ENCODE peak calls at places on chromosome 21, in ten cellular contexts. One of them, this sample, is unnamed.
A peak's percentile ranks its signal among the peaks of the same experiment; 100 is the strongest.

GRCh38 chr21:36511484-36512227 is 31.7 kb upstream of the CLDN14 start:
- DNase-seq in AG10803: peak; percentile 75
- DNase-seq in AG09309: no peak
- DNase-seq in right atrium auricular region: no peak
- DNase-seq in sigmoid colon: no peak
- DNase-seq in cardiac muscle cell: peak; percentile 11
- DNase-seq in epithelial cell of esophagus: peak; percentile 11
- DNase-seq in Calu3: no peak
- DNase-seq in choroid plexus epithelial cell: peak; percentile 20
- DNase-seq in uterus: no peak
- DNase-seq in this sample: no peak

GRCh38 chr21:14603202-14603601 is 57.1 kb upstream of the SAMSN1 start:
- DNase-seq in AG09309: no peak
- DNase-seq in sigmoid colon: no peak
- DNase-seq in epithelial cell of esophagus: peak; percentile 58
- DNase-seq in uterus: no peak
- DNase-seq in Calu3: no peak
- DNase-seq in right atrium auricular region: no peak
- DNase-seq in AG10803: peak; percentile 28
- DNase-seq in choroid plexus epithelial cell: peak; percentile 93
- DNase-seq in cardiac muscle cell: peak; percentile 73
- DNase-seq in this sample: no peak

GRCh38 chr21:37717534-37717933 is 198.7 kb downstream of the KCNJ6 start:
- DNase-seq in sigmoid colon: no peak
- DNase-seq in choroid plexus epithelial cell: no peak
- DNase-seq in Calu3: no peak
- DNase-seq in AG10803: no peak
- DNase-seq in right atrium auricular region: no peak
- DNase-seq in AG09309: no peak
- DNase-seq in cardiac muscle cell: no peak
- DNase-seq in epithelial cell of esophagus: no peak
- DNase-seq in uterus: no peak
- DNase-seq in this sample: no peak

GRCh38 chr21:36134820-36135390 is at the start of gene CBR3:
- DNase-seq in choroid plexus epithelial cell: peak; percentile 83
- DNase-seq in sigmoid colon: peak; percentile 83
- DNase-seq in AG09309: no peak
- DNase-seq in right atrium auricular region: peak; percentile 76
- DNase-seq in uterus: peak; percentile 76
- DNase-seq in epithelial cell of esophagus: peak; percentile 39
- DNase-seq in cardiac muscle cell: peak; percentile 77
- DNase-seq in AG10803: peak; percentile 39
- DNase-seq in Calu3: peak; percentile 36
- DNase-seq in this sample: peak; percentile 49

GRCh38 chr21:40146201-40146890 is 279.1 kb downstream of the PCP4 start:
- DNase-seq in choroid plexus epithelial cell: no peak
- DNase-seq in epithelial cell of esophagus: peak; percentile 42
- DNase-seq in cardiac muscle cell: no peak
- DNase-seq in AG10803: no peak
- DNase-seq in right atrium auricular region: no peak
- DNase-seq in sigmoid colon: no peak
- DNase-seq in Calu3: no peak
- DNase-seq in uterus: no peak
- DNase-seq in AG09309: no peak
- DNase-seq in this sample: no peak

GRCh38 chr21:16773206-16773605 is 739.6 kb upstream of the CXADR start:
- DNase-seq in AG10803: peak; percentile 59
- DNase-seq in sigmoid colon: no peak
- DNase-seq in uterus: no peak
- DNase-seq in AG09309: no peak
- DNase-seq in choroid plexus epithelial cell: peak; percentile 70
- DNase-seq in Calu3: no peak
- DNase-seq in cardiac muscle cell: peak; percentile 16
- DNase-seq in right atrium auricular region: no peak
- DNase-seq in epithelial cell of esophagus: no peak
- DNase-seq in this sample: no peak

GRCh38 chr21:36973986-36974850 is 7.7 kb upstream of the HLCS start:
- DNase-seq in AG09309: no peak
- DNase-seq in sigmoid colon: no peak
- DNase-seq in epithelial cell of esophagus: no peak
- DNase-seq in right atrium auricular region: no peak
- DNase-seq in AG10803: no peak
- DNase-seq in choroid plexus epithelial cell: no peak
- DNase-seq in uterus: no peak
- DNase-seq in cardiac muscle cell: no peak
- DNase-seq in Calu3: no peak
- DNase-seq in this sample: no peak

GRCh38 chr21:16116798-16117197 is 387.0 kb downstream of the USP25 start:
- DNase-seq in choroid plexus epithelial cell: peak; percentile 82
- DNase-seq in right atrium auricular region: no peak
- DNase-seq in sigmoid colon: no peak
- DNase-seq in cardiac muscle cell: peak; percentile 45
- DNase-seq in Calu3: no peak
- DNase-seq in AG10803: peak; percentile 76
- DNase-seq in uterus: no peak
- DNase-seq in epithelial cell of esophagus: peak; percentile 47
- DNase-seq in AG09309: no peak
- DNase-seq in this sample: no peak

GRCh38 chr21:15126948-15127347 is 62.1 kb upstream of the NRIP1 start:
- DNase-seq in AG10803: no peak
- DNase-seq in cardiac muscle cell: no peak
- DNase-seq in right atrium auricular region: no peak
- DNase-seq in epithelial cell of esophagus: no peak
- DNase-seq in sigmoid colon: no peak
- DNase-seq in uterus: no peak
- DNase-seq in choroid plexus epithelial cell: no peak
- DNase-seq in AG09309: no peak
- DNase-seq in Calu3: no peak
- DNase-seq in this sample: no peak

GRCh38 chr21:35108887-35109286 is 59.8 kb upstream of the RUNX1 start:
- DNase-seq in AG10803: no peak
- DNase-seq in choroid plexus epithelial cell: no peak
- DNase-seq in AG09309: no peak
- DNase-seq in right atrium auricular region: no peak
- DNase-seq in Calu3: no peak
- DNase-seq in uterus: no peak
- DNase-seq in sigmoid colon: no peak
- DNase-seq in epithelial cell of esophagus: no peak
- DNase-seq in cardiac muscle cell: no peak
- DNase-seq in this sample: no peak

GRCh38 chr21:35189077-35189863 is 140.2 kb upstream of the RUNX1 start:
- DNase-seq in AG10803: peak; percentile 95
- DNase-seq in uterus: peak; percentile 46
- DNase-seq in right atrium auricular region: no peak
- DNase-seq in epithelial cell of esophagus: no peak
- DNase-seq in sigmoid colon: no peak
- DNase-seq in Calu3: no peak
- DNase-seq in cardiac muscle cell: peak; percentile 92
- DNase-seq in choroid plexus epithelial cell: peak; percentile 89
- DNase-seq in AG09309: peak; percentile 84
- DNase-seq in this sample: no peak

GRCh38 chr21:28144653-28145052 is 848.0 kb downstream of the LTN1 start:
- DNase-seq in sigmoid colon: no peak
- DNase-seq in cardiac muscle cell: no peak
- DNase-seq in Calu3: no peak
- DNase-seq in uterus: no peak
- DNase-seq in epithelial cell of esophagus: no peak
- DNase-seq in AG10803: no peak
- DNase-seq in right atrium auricular region: no peak
- DNase-seq in choroid plexus epithelial cell: no peak
- DNase-seq in AG09309: no peak
- DNase-seq in this sample: no peak

GRCh38 chr21:31988492-31989285 is 115.9 kb downstream of the HUNK start:
- DNase-seq in choroid plexus epithelial cell: no peak
- DNase-seq in uterus: no peak
- DNase-seq in Calu3: no peak
- DNase-seq in cardiac muscle cell: no peak
- DNase-seq in AG09309: no peak
- DNase-seq in epithelial cell of esophagus: no peak
- DNase-seq in AG10803: peak; percentile 58
- DNase-seq in sigmoid colon: no peak
- DNase-seq in right atrium auricular region: no peak
- DNase-seq in this sample: no peak

GRCh38 chr21:34639882-34640788 is 25.2 kb upstream of the RCAN1 start:
- DNase-seq in Calu3: no peak
- DNase-seq in uterus: no peak
- DNase-seq in AG10803: no peak
- DNase-seq in sigmoid colon: no peak
- DNase-seq in epithelial cell of esophagus: peak; percentile 13
- DNase-seq in cardiac muscle cell: no peak
- DNase-seq in choroid plexus epithelial cell: peak; percentile 19
- DNase-seq in right atrium auricular region: peak; percentile 43
- DNase-seq in AG09309: no peak
- DNase-seq in this sample: no peak

GRCh38 chr21:26027696-26028095 is 142.9 kb downstream of the APP start:
- DNase-seq in AG09309: no peak
- DNase-seq in AG10803: no peak
- DNase-seq in sigmoid colon: no peak
- DNase-seq in choroid plexus epithelial cell: peak; percentile 81
- DNase-seq in uterus: no peak
- DNase-seq in right atrium auricular region: no peak
- DNase-seq in Calu3: no peak
- DNase-seq in cardiac muscle cell: no peak
- DNase-seq in epithelial cell of esophagus: peak; percentile 39
- DNase-seq in this sample: no peak

GRCh38 chr21:26028183-26028582 is 142.4 kb downstream of the APP start:
- DNase-seq in AG10803: no peak
- DNase-seq in sigmoid colon: no peak
- DNase-seq in Calu3: no peak
- DNase-seq in choroid plexus epithelial cell: no peak
- DNase-seq in right atrium auricular region: no peak
- DNase-seq in epithelial cell of esophagus: no peak
- DNase-seq in cardiac muscle cell: no peak
- DNase-seq in AG09309: no peak
- DNase-seq in uterus: no peak
- DNase-seq in this sample: no peak

DNA sequence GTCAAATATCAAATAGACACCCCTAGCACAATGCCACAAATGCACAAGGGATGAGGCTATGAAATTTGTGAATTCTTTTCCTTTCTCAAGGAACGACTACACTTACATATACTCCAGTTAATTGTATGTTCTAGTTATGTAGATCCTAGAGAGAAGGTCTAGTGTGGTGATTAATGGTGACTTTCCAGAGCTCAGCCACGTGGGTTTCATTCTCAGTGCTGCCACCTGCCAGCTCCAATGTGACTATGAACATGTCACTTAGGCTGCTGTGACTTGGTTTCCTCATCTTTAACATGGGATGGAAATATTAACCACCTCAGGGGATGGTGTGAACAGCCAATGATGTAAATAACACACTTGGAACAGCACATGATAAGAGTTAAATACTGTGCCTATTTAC is 138.3 kb downstream of the APP start:
- DNase-seq in sigmoid colon: no peak
- DNase-seq in Calu3: no peak
- DNase-seq in epithelial cell of esophagus: peak; percentile 34
- DNase-seq in right atrium auricular region: no peak
- DNase-seq in AG09309: no peak
- DNase-seq in uterus: no peak
- DNase-seq in cardiac muscle cell: no peak
- DNase-seq in AG10803: no peak
- DNase-seq in choroid plexus epithelial cell: peak; percentile 18
- DNase-seq in this sample: no peak
- TF ChIP-seq CTCF in sigmoid colon: no peak
- TF ChIP-seq CTCF in Calu3: no peak
- TF ChIP-seq CTCF in epithelial cell of esophagus: peak; percentile 26
- TF ChIP-seq CTCF in right atrium auricular region: no peak
- TF ChIP-seq CTCF in AG09309: no peak
- TF ChIP-seq CTCF in uterus: no peak
- TF ChIP-seq CTCF in cardiac muscle cell: no peak
- TF ChIP-seq CTCF in AG10803: no peak
- TF ChIP-seq CTCF in choroid plexus epithelial cell: peak; percentile 32
- TF ChIP-seq CTCF in this sample: no peak

DNA sequence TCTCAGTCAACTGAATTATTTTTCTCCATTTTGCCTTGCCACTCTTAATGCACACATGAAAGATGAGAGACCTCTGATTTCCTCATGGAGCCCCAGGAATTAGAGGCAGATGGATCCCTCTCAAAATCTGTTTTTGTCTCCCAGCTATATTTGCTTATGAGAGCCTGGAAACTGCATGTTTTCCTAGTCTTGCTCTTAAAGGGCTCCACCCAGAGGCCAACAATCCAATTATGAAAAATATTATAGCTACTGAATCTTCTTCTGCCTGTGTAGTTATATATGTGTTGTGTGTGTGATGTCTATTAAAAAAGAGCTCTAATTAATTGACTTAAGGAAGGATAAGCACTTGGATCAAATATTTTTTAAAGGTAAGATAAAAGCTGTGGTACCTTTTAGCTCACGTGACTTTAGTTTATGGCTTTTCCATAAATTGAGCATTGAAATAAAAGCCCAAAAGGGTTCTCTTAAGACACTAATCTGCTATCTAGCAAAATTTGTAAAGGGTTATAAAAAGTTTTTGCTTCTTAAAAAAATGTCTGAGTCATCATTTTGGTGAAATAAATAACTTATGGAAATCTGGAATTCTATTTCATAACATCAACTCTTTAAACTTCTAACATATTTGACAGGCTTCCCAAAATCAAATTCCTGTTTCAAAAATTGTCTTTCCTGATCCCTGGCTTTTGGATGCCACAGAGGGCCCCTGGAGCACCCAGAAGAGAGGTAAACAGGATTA is 31.2 kb upstream of the TSPEAR start:
- DNase-seq in AG09309: no peak
- DNase-seq in right atrium auricular region: no peak
- DNase-seq in uterus: no peak
- DNase-seq in Calu3: no peak
- DNase-seq in choroid plexus epithelial cell: peak; percentile 56
- DNase-seq in cardiac muscle cell: peak; percentile 30
- DNase-seq in AG10803: no peak
- DNase-seq in epithelial cell of esophagus: peak; percentile 34
- DNase-seq in sigmoid colon: no peak
- DNase-seq in this sample: no peak
- TF ChIP-seq CTCF in AG09309: peak; percentile 30
- TF ChIP-seq CTCF in right atrium auricular region: no peak
- TF ChIP-seq CTCF in uterus: no peak
- TF ChIP-seq CTCF in Calu3: no peak
- TF ChIP-seq CTCF in choroid plexus epithelial cell: peak; percentile 53
- TF ChIP-seq CTCF in cardiac muscle cell: peak; percentile 34
- TF ChIP-seq CTCF in AG10803: peak; percentile 37
- TF ChIP-seq CTCF in epithelial cell of esophagus: peak; percentile 29
- TF ChIP-seq CTCF in sigmoid colon: no peak
- TF ChIP-seq CTCF in this sample: no peak

GRCh38 chr21:44875341-44875740 is 1.9 kb upstream of the PTTG1IP start:
- DNase-seq in Calu3: no peak
- DNase-seq in AG09309: no peak
- DNase-seq in epithelial cell of esophagus: peak; percentile 77
- DNase-seq in cardiac muscle cell: peak; percentile 63
- DNase-seq in right atrium auricular region: no peak
- DNase-seq in uterus: no peak
- DNase-seq in choroid plexus epithelial cell: peak; percentile 66
- DNase-seq in AG10803: peak; percentile 69
- DNase-seq in sigmoid colon: no peak
- DNase-seq in this sample: no peak
- TF ChIP-seq CTCF in Calu3: no peak
- TF ChIP-seq CTCF in AG09309: peak; percentile 31
- TF ChIP-seq CTCF in epithelial cell of esophagus: peak; percentile 40
- TF ChIP-seq CTCF in cardiac muscle cell: peak; percentile 24
- TF ChIP-seq CTCF in right atrium auricular region: peak; percentile 49
- TF ChIP-seq CTCF in uterus: no peak
- TF ChIP-seq CTCF in choroid plexus epithelial cell: peak; percentile 35
- TF ChIP-seq CTCF in AG10803: peak; percentile 38
- TF ChIP-seq CTCF in sigmoid colon: no peak
- TF ChIP-seq CTCF in this sample: no peak

GRCh38 chr21:22544747-22545146 is 1546.5 kb downstream of the NCAM2 start:
- DNase-seq in AG09309: no peak
- DNase-seq in AG10803: no peak
- DNase-seq in choroid plexus epithelial cell: no peak
- DNase-seq in uterus: no peak
- DNase-seq in right atrium auricular region: no peak
- DNase-seq in sigmoid colon: no peak
- DNase-seq in cardiac muscle cell: no peak
- DNase-seq in epithelial cell of esophagus: no peak
- DNase-seq in Calu3: no peak
- DNase-seq in this sample: no peak
- TF ChIP-seq CTCF in AG09309: no peak
- TF ChIP-seq CTCF in AG10803: no peak
- TF ChIP-seq CTCF in choroid plexus epithelial cell: no peak
- TF ChIP-seq CTCF in uterus: no peak
- TF ChIP-seq CTCF in right atrium auricular region: no peak
- TF ChIP-seq CTCF in sigmoid colon: no peak
- TF ChIP-seq CTCF in cardiac muscle cell: no peak
- TF ChIP-seq CTCF in epithelial cell of esophagus: no peak
- TF ChIP-seq CTCF in Calu3: no peak
- TF ChIP-seq CTCF in this sample: no peak

This sample was measured in glutamatergic neuron.